ENCODE peak calls at places on chromosomes 6 and 20, in eight cellular contexts. W, A, N, V, I, C, E and S are unnamed samples.

GRCh38 chr6:154247119-154247814 is 109.3 kb downstream of the IPCEF1 start:
- DNase-seq in W (no peak), A (no peak), N (no peak), V (peak), I (no peak), C (no peak), E (no peak), S (peak)

GRCh38 chr20:32982617-32983458 is 21.4 kb downstream of the SUN5 start:
- DNase-seq in W (no peak), A (peak), N (no peak), V (no peak), I (no peak), C (no peak), E (peak), S (no peak)

GRCh38 chr6:90459225-90459758 is 127.6 kb downstream of the MAP3K7 start:
- DNase-seq in W (no peak), A (no peak), N (no peak), V (no peak), I (no peak), C (no peak), E (no peak), S (no peak)

GRCh38 chr20:60583741-60584140 is 625.5 kb downstream of the CDH26 start:
- DNase-seq in W (no peak), A (no peak), N (no peak), V (no peak), I (no peak), C (no peak), E (no peak), S (no peak)

GRCh38 chr6:127539292-127539691 is 20.2 kb upstream of the MTCL3 start:
- DNase-seq in W (no peak), A (no peak), N (no peak), V (peak), I (no peak), C (no peak), E (no peak), S (no peak)

GRCh38 chr6:105372862-105373182 is 30.1 kb downstream of the PREP start:
- DNase-seq in W (no peak), A (no peak), N (no peak), V (no peak), I (no peak), C (no peak), E (no peak), S (no peak)

GRCh38 chr20:59019217-59019616 is at the start of gene TUBB1:
- DNase-seq in W (no peak), A (no peak), N (no peak), V (no peak), I (no peak), C (no peak), E (no peak), S (no peak)

GRCh38 chr20:53940356-53940694 is 130.1 kb downstream of the BCAS1 start:
- DNase-seq in W (no peak), A (no peak), N (no peak), V (no peak), I (no peak), C (no peak), E (no peak), S (no peak)

GRCh38 chr6:38708483-38708882 is 5.5 kb upstream of the GLO1 start:
- DNase-seq in W (no peak), A (no peak), N (no peak), V (peak), I (no peak), C (no peak), E (no peak), S (no peak)

GRCh38 chr6:118372413-118372812 is 175.7 kb upstream of the PLN start:
- DNase-seq in W (no peak), A (peak), N (peak), V (peak), I (no peak), C (no peak), E (no peak), S (no peak)

GRCh38 chr6:36029464-36029863 is 1.9 kb downstream of the MAPK14 start:
- DNase-seq in W (no peak), A (no peak), N (no peak), V (peak), I (peak), C (no peak), E (no peak), S (no peak)

GRCh38 chr20:35515949-35516645 is 13.4 kb downstream of the C20orf173 start:
- DNase-seq in W (no peak), A (no peak), N (no peak), V (no peak), I (peak), C (no peak), E (no peak), S (no peak)

GRCh38 chr6:154882107-154882506 is 113.0 kb upstream of the TIAM2 start:
- DNase-seq in W (no peak), A (no peak), N (no peak), V (no peak), I (no peak), C (no peak), E (no peak), S (no peak)

GRCh38 chr20:20568604-20569205 is 143.7 kb downstream of the RALGAPA2 start:
- DNase-seq in W (no peak), A (no peak), N (no peak), V (peak), I (peak), C (no peak), E (peak), S (peak)

GRCh38 chr6:169384291-169384690 is 130.6 kb upstream of the THBS2 start:
- DNase-seq in W (no peak), A (no peak), N (no peak), V (no peak), I (no peak), C (no peak), E (no peak), S (no peak)